ENCODE peak calls at places on chromosomes 6 and 20, in six cellular contexts. Z is T-helper 1 cell, U is cardiac muscle cell, G is left lobe of liver, X is fibroblast of pulmonary artery, A is uterus. N is an unnamed sample.

GRCh38 chr6:28922004-28922840 is 1.6 kb downstream of the TRIM27 start:
- DNase-seq in Z (no peak), X (peak; percentile 49), U (peak; percentile 24), A (no peak), G (no peak), N (no peak)

GRCh38 chr20:44962483-44962882 is 2.3 kb upstream of the TOMM34 start:
- DNase-seq in U (no peak), G (no peak), A (no peak), Z (no peak), X (no peak), N (no peak)

GRCh38 chr6:114154812-114155211 is 183.9 kb upstream of the HDAC2 start:
- DNase-seq in G (no peak), U (no peak), A (no peak), X (no peak), Z (no peak), N (no peak)

GRCh38 chr6:131807644-131808459 is at the start of gene ENPP1:
- DNase-seq in X (peak; percentile 39), A (peak; percentile 83), U (peak; percentile 81), Z (peak; percentile 15), G (peak; percentile 83), N (no peak)

GRCh38 chr6:14742171-14742570 is 503.7 kb upstream of the JARID2 start:
- DNase-seq in X (no peak), G (no peak), A (no peak), U (no peak), Z (no peak), N (no peak)

GRCh38 chr20:31684153-31685003 is 38.3 kb downstream of the BCL2L1 start:
- DNase-seq in U (no peak), A (no peak), G (no peak), Z (no peak), X (no peak), N (no peak)

GRCh38 chr6:3918474-3918873 is 69.3 kb downstream of the FAM50B start:
- DNase-seq in A (no peak), U (no peak), Z (no peak), X (no peak), G (no peak), N (no peak)

GRCh38 chr6:106167105-106167814 is 81.1 kb downstream of the PRDM1 start:
- DNase-seq in U (no peak), X (no peak), A (no peak), G (no peak), Z (no peak), N (no peak)

GRCh38 chr20:64084209-64085152 is at the start of gene LKAAEAR1:
- DNase-seq in Z (no peak), U (no peak), A (no peak), X (no peak), G (no peak), N (no peak)

GRCh38 chr6:133033263-133033662 is 207.9 kb upstream of the EYA4 start:
- DNase-seq in A (no peak), G (no peak), Z (no peak), U (no peak), X (peak; percentile 1), N (no peak)

GRCh38 chr6:163341224-163341623 is 73.3 kb upstream of the QKI start:
- DNase-seq in Z (no peak), U (no peak), G (no peak), A (no peak), X (no peak), N (no peak)

GRCh38 chr20:33165416-33166055 is 2.4 kb upstream of the BPIFA2 start:
- DNase-seq in U (no peak), X (no peak), G (no peak), A (no peak), Z (no peak), N (no peak)

GRCh38 chr20:20492521-20493334 is 124.8 kb downstream of the INSM1 start:
- DNase-seq in X (no peak), Z (no peak), A (no peak), G (peak; percentile 57), U (no peak), N (no peak)

GRCh38 chr6:106974337-106974998 is at the start of gene CD24:
- DNase-seq in Z (no peak), A (no peak), X (no peak), U (peak; percentile 82), G (peak; percentile 46), N (no peak)

GRCh38 chr6:148495029-148495428 is 152.4 kb downstream of the SASH1 start:
- DNase-seq in Z (no peak), U (no peak), A (no peak), X (no peak), G (no peak), N (no peak)

GRCh38 chr20:57594092-57594911 is 25.9 kb downstream of the ZBP1 start:
- DNase-seq in A (no peak), U (peak; percentile 78), X (peak; percentile 38), G (no peak), Z (peak; percentile 51), N (no peak)

GRCh38 chr6:164151161-164151728 is 736.7 kb downstream of the QKI start:
- DNase-seq in U (no peak), A (no peak), G (no peak), X (no peak), Z (no peak), N (no peak)

GRCh38 chr6:116465246-116465645 is 4.1 kb downstream of the CALHM6 start:
- DNase-seq in U (no peak), A (no peak), G (no peak), Z (no peak), X (no peak), N (no peak)

GRCh38 chr6:164827537-164827936 is 481.9 kb downstream of the C6orf118 start:
- DNase-seq in Z (no peak), G (no peak), X (no peak), A (no peak), U (no peak), N (no peak)

GRCh38 chr6:148556415-148556814 is 190.4 kb upstream of the UST start:
- DNase-seq in Z (no peak), A (no peak), U (no peak), X (no peak), G (no peak), N (no peak)

GRCh38 chr6:148758492-148758891 is 11.7 kb downstream of the UST start:
- DNase-seq in G (no peak), A (no peak), Z (peak; percentile 20), X (no peak), U (no peak), N (no peak)

GRCh38 chr20:43658068-43658722 is 8.7 kb upstream of the MYBL2 start:
- DNase-seq in Z (no peak), X (peak; percentile 6), U (no peak), A (no peak), G (no peak), N (no peak)

GRCh38 chr20:12049125-12049524 is 131.4 kb downstream of the BTBD3 start:
- DNase-seq in U (no peak), G (no peak), A (no peak), X (peak; percentile 47), Z (no peak), N (no peak)

GRCh38 chr20:8414611-8415274 is 282.7 kb downstream of the PLCB1 start:
- DNase-seq in A (no peak), Z (no peak), U (no peak), X (peak; percentile 71), G (no peak), N (no peak)

GRCh38 chr20:38249536-38250310 is 10.8 kb downstream of the KIAA1755 start:
- DNase-seq in A (no peak), Z (no peak), U (no peak), G (no peak), X (no peak), N (no peak)

GRCh38 chr6:31958412-31958740 is 395 bp downstream of the NELFE start:
- DNase-seq in Z (no peak), A (no peak), X (no peak), G (no peak), U (no peak), N (no peak)

GRCh38 chr20:12815369-12815768 is 193.4 kb upstream of the SPTLC3 start:
- DNase-seq in G (no peak), X (no peak), U (no peak), Z (no peak), A (no peak), N (no peak)

GRCh38 chr6:29725981-29726380 is 2.7 kb downstream of the HLA-F start:
- DNase-seq in A (no peak), Z (no peak), G (no peak), U (no peak), X (no peak), N (no peak)

GRCh38 chr6:32983964-32984638 is 15.7 kb downstream of the BRD2 start:
- DNase-seq in U (no peak), G (no peak), X (no peak), Z (no peak), A (no peak), N (no peak)

GRCh38 chr6:123715243-123715863 is 78.6 kb upstream of the TRDN start:
- DNase-seq in G (no peak), X (peak; percentile 25), Z (no peak), U (peak; percentile 62), A (no peak), N (no peak)

GRCh38 chr6:91031581-91031980 is 444.7 kb upstream of the MAP3K7 start:
- DNase-seq in Z (no peak), A (no peak), U (no peak), X (no peak), G (no peak), N (no peak)